ENCODE peak calls at places on chromosomes 5 and 9, in five cellular contexts. One of them, this sample, is unnamed. For H3K27me3 and H3K9me3, the result is how much of the 10 kb centered on the place peaks cover.

GRCh38 chr5:39249560-39250274 is 30.4 kb upstream of the FYB1 start:
- DNase-seq in cardiac muscle cell: no peak
- DNase-seq in left ventricle myocardium inferior: no peak
- DNase-seq in heart left ventricle: no peak
- DNase-seq in sigmoid colon: no peak
- DNase-seq in this sample: no peak

GRCh38 chr5:54936201-54936600 is 49.2 kb downstream of the ESM1 start:
- DNase-seq in cardiac muscle cell: no peak
- DNase-seq in left ventricle myocardium inferior: no peak
- DNase-seq in heart left ventricle: no peak
- DNase-seq in sigmoid colon: no peak
- DNase-seq in this sample: no peak

GRCh38 chr5:1703352-1704050 is 96.1 kb downstream of the MRPL36 start:
- DNase-seq in cardiac muscle cell: no peak
- DNase-seq in left ventricle myocardium inferior: no peak
- DNase-seq in heart left ventricle: no peak
- DNase-seq in sigmoid colon: no peak
- DNase-seq in this sample: no peak

GRCh38 chr5:128123936-128124335 is 40.4 kb downstream of the SLC12A2 start:
- DNase-seq in cardiac muscle cell: no peak
- DNase-seq in left ventricle myocardium inferior: no peak
- DNase-seq in heart left ventricle: no peak
- DNase-seq in sigmoid colon: no peak
- DNase-seq in this sample: no peak

GRCh38 chr9:96068511-96068910 is 193.0 kb downstream of the ERCC6L2 start:
- DNase-seq in cardiac muscle cell: no peak
- DNase-seq in left ventricle myocardium inferior: no peak
- DNase-seq in heart left ventricle: no peak
- DNase-seq in sigmoid colon: no peak
- DNase-seq in this sample: no peak

GRCh38 chr5:73188764-73189521 is 15.9 kb downstream of the TMEM174 start:
- DNase-seq in cardiac muscle cell: no peak
- DNase-seq in left ventricle myocardium inferior: no peak
- DNase-seq in heart left ventricle: no peak
- DNase-seq in sigmoid colon: no peak
- DNase-seq in this sample: no peak

GRCh38 chr5:74167206-74167929 is 473.2 kb downstream of the ENC1 start:
- DNase-seq in cardiac muscle cell: no peak
- DNase-seq in left ventricle myocardium inferior: no peak
- DNase-seq in heart left ventricle: no peak
- DNase-seq in sigmoid colon: no peak
- DNase-seq in this sample: no peak

GRCh38 chr5:169029661-169030274 is 271.2 kb downstream of the SLIT3 start:
- DNase-seq in cardiac muscle cell: no peak
- DNase-seq in left ventricle myocardium inferior: no peak
- DNase-seq in heart left ventricle: no peak
- DNase-seq in sigmoid colon: no peak
- DNase-seq in this sample: no peak

GRCh38 chr5:59604111-59604510 is 289.4 kb downstream of the PDE4D start:
- DNase-seq in cardiac muscle cell: no peak
- DNase-seq in left ventricle myocardium inferior: no peak
- DNase-seq in heart left ventricle: no peak
- DNase-seq in sigmoid colon: no peak
- DNase-seq in this sample: no peak

GRCh38 chr5:150473673-150474358 is 24.3 kb upstream of the RPS14 start:
- DNase-seq in cardiac muscle cell: peak
- DNase-seq in left ventricle myocardium inferior: no peak
- DNase-seq in heart left ventricle: no peak
- DNase-seq in sigmoid colon: no peak
- DNase-seq in this sample: no peak

GRCh38 chr5:122447941-122448340 is 135.9 kb downstream of the SNCAIP start:
- DNase-seq in cardiac muscle cell: no peak
- DNase-seq in left ventricle myocardium inferior: no peak
- DNase-seq in heart left ventricle: no peak
- DNase-seq in sigmoid colon: no peak
- DNase-seq in this sample: no peak

GRCh38 chr9:93185261-93186150 is 1.6 kb downstream of the WNK2 start:
- DNase-seq in cardiac muscle cell: no peak
- DNase-seq in left ventricle myocardium inferior: no peak
- DNase-seq in heart left ventricle: no peak
- DNase-seq in sigmoid colon: no peak
- DNase-seq in this sample: no peak

GRCh38 chr9:134925011-134925511 is 7.3 kb upstream of the FCN1 start:
- DNase-seq in cardiac muscle cell: no peak
- DNase-seq in left ventricle myocardium inferior: no peak
- DNase-seq in heart left ventricle: peak
- DNase-seq in sigmoid colon: no peak
- DNase-seq in this sample: no peak

GRCh38 chr9:134923466-134923865 is 5.8 kb upstream of the FCN1 start:
- DNase-seq in cardiac muscle cell: no peak
- DNase-seq in left ventricle myocardium inferior: no peak
- DNase-seq in heart left ventricle: peak
- DNase-seq in sigmoid colon: no peak
- DNase-seq in this sample: no peak

GRCh38 chr9:134919316-134919715 is 1.6 kb upstream of the FCN1 start:
- DNase-seq in cardiac muscle cell: no peak
- DNase-seq in left ventricle myocardium inferior: no peak
- DNase-seq in heart left ventricle: no peak
- DNase-seq in sigmoid colon: no peak
- DNase-seq in this sample: no peak

GRCh38 chr9:134922066-134922931 is 4.6 kb upstream of the FCN1 start:
- DNase-seq in cardiac muscle cell: no peak
- DNase-seq in left ventricle myocardium inferior: peak
- DNase-seq in heart left ventricle: peak
- DNase-seq in sigmoid colon: peak
- DNase-seq in this sample: no peak

DNA sequence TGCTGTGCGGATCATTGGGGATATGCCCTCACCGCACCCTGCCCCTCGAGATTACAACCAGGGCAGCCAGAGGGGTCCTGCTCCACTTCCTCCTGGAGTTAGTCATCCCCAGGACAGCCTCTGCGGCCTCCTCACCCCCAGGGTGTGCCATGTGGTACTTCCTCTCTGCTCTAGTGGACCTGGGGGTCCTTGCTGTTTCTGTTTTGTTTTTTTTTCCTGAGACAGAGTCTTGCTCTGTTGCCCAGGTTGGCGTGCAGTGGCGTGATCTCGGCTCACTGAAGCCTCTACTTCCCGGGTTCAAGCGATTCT is 5.2 kb upstream of the FCN1 start:
- DNase-seq in cardiac muscle cell: no peak
- DNase-seq in left ventricle myocardium inferior: no peak
- DNase-seq in heart left ventricle: peak
- DNase-seq in sigmoid colon: peak
- DNase-seq in this sample: no peak
- H3K27me3 ChIP-seq in cardiac muscle cell: under half
- H3K27me3 ChIP-seq in left ventricle myocardium inferior: under half
- H3K27me3 ChIP-seq in heart left ventricle: under half
- H3K27me3 ChIP-seq in sigmoid colon: under half
- H3K27me3 ChIP-seq in this sample: under half

DNA sequence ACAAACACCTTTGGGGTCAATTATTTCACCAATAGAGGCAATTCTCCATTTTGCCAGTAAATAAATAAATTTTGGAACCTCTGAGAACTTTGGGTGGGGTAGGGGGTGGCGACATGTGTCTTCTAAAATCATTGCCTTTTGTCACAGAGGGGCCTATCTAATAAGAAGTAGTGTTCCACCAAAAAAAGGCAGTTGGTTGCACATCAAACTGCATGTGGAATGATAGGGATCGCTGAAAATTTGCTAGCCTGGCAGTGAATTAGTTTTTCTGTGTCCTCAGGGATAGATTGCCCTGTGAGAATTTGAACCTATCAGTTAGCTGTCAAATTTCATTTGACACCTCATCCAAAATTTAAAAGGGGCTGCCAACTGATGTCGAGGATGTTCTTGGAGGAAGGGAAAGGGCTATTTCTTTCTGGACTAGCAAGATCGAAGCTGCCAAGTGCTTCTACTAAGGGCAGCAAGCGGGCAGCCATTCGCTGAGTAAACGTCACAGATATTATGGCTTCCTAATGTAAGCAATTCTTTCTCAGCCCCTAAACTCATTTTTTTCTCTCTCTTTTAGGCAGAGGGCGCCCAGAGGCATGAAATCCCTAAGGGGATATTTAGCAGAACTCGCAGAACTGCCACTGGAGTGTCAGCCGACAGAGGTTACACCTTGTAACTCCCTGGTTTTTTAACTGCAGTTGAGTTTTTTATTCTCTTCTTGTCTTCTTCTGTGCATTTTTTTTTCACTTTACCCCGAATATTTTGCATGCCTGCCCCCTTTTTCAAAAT is 2208.1 kb upstream of the WWC1 start:
- DNase-seq in cardiac muscle cell: peak
- DNase-seq in left ventricle myocardium inferior: no peak
- DNase-seq in heart left ventricle: no peak
- DNase-seq in sigmoid colon: no peak
- DNase-seq in this sample: no peak
- H3K9me3 ChIP-seq in cardiac muscle cell: under half
- H3K9me3 ChIP-seq in left ventricle myocardium inferior: under half
- H3K9me3 ChIP-seq in heart left ventricle: under half
- H3K9me3 ChIP-seq in sigmoid colon: under half
- H3K9me3 ChIP-seq in this sample: under half

GRCh38 chr9:99824378-99825157 is 2.9 kb downstream of the NR4A3 start:
- DNase-seq in cardiac muscle cell: peak
- DNase-seq in left ventricle myocardium inferior: no peak
- DNase-seq in heart left ventricle: peak
- DNase-seq in sigmoid colon: peak
- DNase-seq in this sample: no peak
- TF ChIP-seq CTCF in cardiac muscle cell: peak
- TF ChIP-seq CTCF in left ventricle myocardium inferior: peak
- TF ChIP-seq CTCF in heart left ventricle: peak
- TF ChIP-seq CTCF in sigmoid colon: peak
- TF ChIP-seq CTCF in this sample: peak

GRCh38 chr9:134704499-134704898 is 62.9 kb downstream of the COL5A1 start:
- DNase-seq in cardiac muscle cell: no peak
- DNase-seq in left ventricle myocardium inferior: no peak
- DNase-seq in heart left ventricle: no peak
- DNase-seq in sigmoid colon: no peak
- DNase-seq in this sample: no peak

GRCh38 chr9:134707731-134708671 is 66.4 kb downstream of the COL5A1 start:
- DNase-seq in cardiac muscle cell: no peak
- DNase-seq in left ventricle myocardium inferior: no peak
- DNase-seq in heart left ventricle: no peak
- DNase-seq in sigmoid colon: no peak
- DNase-seq in this sample: no peak

GRCh38 chr9:134707031-134707680 is 65.6 kb downstream of the COL5A1 start:
- DNase-seq in cardiac muscle cell: peak
- DNase-seq in left ventricle myocardium inferior: peak
- DNase-seq in heart left ventricle: peak
- DNase-seq in sigmoid colon: peak
- DNase-seq in this sample: no peak

GRCh38 chr9:134706522-134706921 is 64.9 kb downstream of the COL5A1 start:
- DNase-seq in cardiac muscle cell: no peak
- DNase-seq in left ventricle myocardium inferior: no peak
- DNase-seq in heart left ventricle: no peak
- DNase-seq in sigmoid colon: no peak
- DNase-seq in this sample: no peak

GRCh38 chr9:134705786-134706185 is 64.2 kb downstream of the COL5A1 start:
- DNase-seq in cardiac muscle cell: no peak
- DNase-seq in left ventricle myocardium inferior: no peak
- DNase-seq in heart left ventricle: no peak
- DNase-seq in sigmoid colon: no peak
- DNase-seq in this sample: no peak
- H3K27me3 ChIP-seq in cardiac muscle cell: under half
- H3K27me3 ChIP-seq in left ventricle myocardium inferior: under half
- H3K27me3 ChIP-seq in heart left ventricle: under half
- H3K27me3 ChIP-seq in sigmoid colon: under half
- H3K27me3 ChIP-seq in this sample: under half

GRCh38 chr5:3353561-3353960 is 242.1 kb upstream of the IRX1 start:
- DNase-seq in cardiac muscle cell: no peak
- DNase-seq in left ventricle myocardium inferior: no peak
- DNase-seq in heart left ventricle: no peak
- DNase-seq in sigmoid colon: peak
- DNase-seq in this sample: no peak
- H3K9me3 ChIP-seq in cardiac muscle cell: under half
- H3K9me3 ChIP-seq in left ventricle myocardium inferior: under half
- H3K9me3 ChIP-seq in heart left ventricle: under half
- H3K9me3 ChIP-seq in sigmoid colon: under half
- H3K9me3 ChIP-seq in this sample: under half

GRCh38 chr5:110634475-110634874 is 92.0 kb downstream of the TMEM232 start:
- DNase-seq in cardiac muscle cell: no peak
- DNase-seq in left ventricle myocardium inferior: no peak
- DNase-seq in heart left ventricle: no peak
- DNase-seq in sigmoid colon: no peak
- DNase-seq in this sample: no peak
- TF ChIP-seq CTCF in cardiac muscle cell: no peak
- TF ChIP-seq CTCF in left ventricle myocardium inferior: no peak
- TF ChIP-seq CTCF in heart left ventricle: no peak
- TF ChIP-seq CTCF in sigmoid colon: no peak
- TF ChIP-seq CTCF in this sample: no peak

GRCh38 chr9:124042168-124042775 is 30.7 kb downstream of the LHX2 start:
- DNase-seq in cardiac muscle cell: no peak
- DNase-seq in left ventricle myocardium inferior: no peak
- DNase-seq in heart left ventricle: no peak
- DNase-seq in sigmoid colon: peak
- DNase-seq in this sample: no peak

GRCh38 chr9:124040935-124041816 is 29.6 kb downstream of the LHX2 start:
- DNase-seq in cardiac muscle cell: peak
- DNase-seq in left ventricle myocardium inferior: peak
- DNase-seq in heart left ventricle: peak
- DNase-seq in sigmoid colon: no peak
- DNase-seq in this sample: no peak

GRCh38 chr9:124040186-124040920 is 28.8 kb downstream of the LHX2 start:
- DNase-seq in cardiac muscle cell: no peak
- DNase-seq in left ventricle myocardium inferior: no peak
- DNase-seq in heart left ventricle: no peak
- DNase-seq in sigmoid colon: peak
- DNase-seq in this sample: no peak

GRCh38 chr9:124044448-124044847 is 32.9 kb downstream of the LHX2 start:
- DNase-seq in cardiac muscle cell: no peak
- DNase-seq in left ventricle myocardium inferior: no peak
- DNase-seq in heart left ventricle: no peak
- DNase-seq in sigmoid colon: no peak
- DNase-seq in this sample: no peak

DNA sequence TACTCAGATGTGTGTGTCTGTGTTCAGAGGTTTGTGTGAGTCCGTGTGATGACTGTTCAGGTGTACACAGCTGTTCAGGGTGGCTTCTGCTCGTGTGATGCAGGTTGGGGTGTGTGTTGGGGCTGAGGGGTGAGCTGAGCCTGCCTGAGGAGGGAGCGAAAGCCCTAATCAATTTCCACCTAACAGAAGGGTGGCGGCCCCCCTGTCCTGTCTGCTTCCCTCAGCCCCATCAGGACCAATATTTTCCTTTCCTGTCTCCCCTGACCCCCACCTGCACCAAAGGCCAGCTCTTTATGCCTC is 30.2 kb downstream of the LHX2 start:
- DNase-seq in cardiac muscle cell: no peak
- DNase-seq in left ventricle myocardium inferior: no peak
- DNase-seq in heart left ventricle: no peak
- DNase-seq in sigmoid colon: no peak
- DNase-seq in this sample: no peak
- H3K27me3 ChIP-seq in cardiac muscle cell: half or more
- H3K27me3 ChIP-seq in left ventricle myocardium inferior: half or more
- H3K27me3 ChIP-seq in heart left ventricle: under half
- H3K27me3 ChIP-seq in sigmoid colon: half or more
- H3K27me3 ChIP-seq in this sample: under half